ENCODE peak calls at places on chromosome 21, in seven cellular contexts. X is brain microvascular endothelial cell; G is caudate nucleus; C is HL-60; J is CD8-positive, alpha-beta T cell; N is PC-3; P is IMR-90. V is an unnamed sample.

GRCh38 chr21:14120091-14120734 is 90.5 kb downstream of the LIPI start:
- DNase-seq in X (no peak), G (peak), C (peak), J (peak), N (peak), P (peak), V (no peak)

GRCh38 chr21:38956791-38957571 is 151.3 kb downstream of the ETS2 start:
- DNase-seq in X (no peak), G (no peak), C (peak), J (no peak), N (no peak), P (peak), V (no peak)

GRCh38 chr21:20882462-20883415 is 115.5 kb upstream of the NCAM2 start:
- DNase-seq in X (peak), G (peak), C (peak), J (no peak), N (peak), P (peak), V (no peak)

GRCh38 chr21:27831821-27832569 is 865.1 kb upstream of the ADAMTS5 start:
- DNase-seq in X (no peak), G (no peak), C (no peak), J (no peak), N (no peak), P (peak), V (no peak)

GRCh38 chr21:28334407-28334806 is 658.3 kb downstream of the LTN1 start:
- DNase-seq in X (no peak), G (no peak), C (no peak), J (no peak), N (peak), P (no peak), V (no peak)

GRCh38 chr21:38434913-38435533 is 63.3 kb downstream of the ERG start:
- DNase-seq in X (peak), G (no peak), C (no peak), J (no peak), N (peak), P (peak), V (peak)

GRCh38 chr21:16913010-16913409 is 599.8 kb upstream of the CXADR start:
- DNase-seq in X (no peak), G (no peak), C (no peak), J (no peak), N (no peak), P (no peak), V (no peak)

GRCh38 chr21:40680311-40680710 is 166.6 kb downstream of the DSCAM start:
- DNase-seq in X (no peak), G (no peak), C (no peak), J (no peak), N (no peak), P (no peak), V (no peak)

GRCh38 chr21:31538821-31539220 is 120.7 kb upstream of the SOD1 start:
- DNase-seq in X (no peak), G (no peak), C (no peak), J (no peak), N (no peak), P (no peak), V (no peak)

GRCh38 chr21:26124896-26125295 is 45.7 kb downstream of the APP start:
- DNase-seq in X (no peak), G (no peak), C (no peak), J (no peak), N (no peak), P (no peak), V (no peak)

GRCh38 chr21:26125433-26126167 is 45.0 kb downstream of the APP start:
- DNase-seq in X (no peak), G (no peak), C (no peak), J (no peak), N (no peak), P (peak), V (no peak)

GRCh38 chr21:26123012-26123411 is 47.6 kb downstream of the APP start:
- DNase-seq in X (no peak), G (no peak), C (no peak), J (no peak), N (no peak), P (peak), V (no peak)

GRCh38 chr21:26126168-26126553 is 44.4 kb downstream of the APP start:
- DNase-seq in X (no peak), G (no peak), C (no peak), J (no peak), N (no peak), P (no peak), V (no peak)

GRCh38 chr21:26124421-26124833 is 46.1 kb downstream of the APP start:
- DNase-seq in X (peak), G (no peak), C (no peak), J (no peak), N (no peak), P (peak), V (no peak)
- H3K27ac ChIP-seq in X (peak), G (peak), C (no peak), J (no peak), N (no peak), P (no peak), V (peak)

DNA sequence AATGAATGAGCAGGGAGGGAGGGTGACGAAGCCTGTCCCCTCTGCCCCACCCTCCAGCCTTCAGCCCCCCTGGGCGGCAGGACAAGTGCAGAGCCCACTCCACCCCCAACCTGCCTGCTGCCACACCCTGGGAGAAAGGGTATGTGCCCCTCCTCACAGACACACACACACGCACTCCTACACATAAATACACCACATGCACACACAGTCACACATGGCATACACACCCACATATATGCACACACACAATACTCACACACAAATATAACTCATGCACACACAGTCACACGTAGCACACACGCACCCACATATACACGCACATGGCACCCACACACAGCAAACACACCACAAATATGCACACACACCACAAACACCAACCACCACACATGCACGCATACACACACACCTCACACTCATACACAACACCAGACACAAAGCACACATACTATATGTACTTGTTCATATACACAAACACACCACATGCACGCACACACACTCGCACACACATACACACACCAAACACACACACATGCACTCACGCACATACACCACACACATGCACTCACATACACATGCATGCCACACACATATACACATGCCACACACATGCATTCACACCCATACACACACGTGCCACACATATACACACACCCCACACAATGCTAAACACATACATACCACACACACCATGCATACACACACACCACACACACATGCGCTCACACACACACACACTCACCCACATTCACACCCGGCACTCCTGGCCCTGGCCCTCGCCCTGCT is 16.4 kb downstream of the ITGB2 start:
- DNase-seq in X (no peak), G (no peak), C (no peak), J (no peak), N (no peak), P (no peak), V (no peak)
- H3K27ac ChIP-seq in X (no peak), G (no peak), C (no peak), J (no peak), N (no peak), P (no peak), V (no peak)

GRCh38 chr21:41706263-41706639 is 60.6 kb downstream of the RIPK4 start:
- DNase-seq in X (no peak), G (no peak), C (no peak), J (no peak), N (no peak), P (no peak), V (no peak)

GRCh38 chr21:41706678-41707077 is 60.2 kb downstream of the RIPK4 start:
- DNase-seq in X (no peak), G (no peak), C (no peak), J (no peak), N (no peak), P (peak), V (no peak)

GRCh38 chr21:41701749-41702148 is 65.1 kb downstream of the RIPK4 start:
- DNase-seq in X (no peak), G (no peak), C (no peak), J (no peak), N (no peak), P (peak), V (no peak)

GRCh38 chr21:41705546-41706262 is 61.1 kb downstream of the RIPK4 start:
- DNase-seq in X (no peak), G (no peak), C (no peak), J (no peak), N (no peak), P (no peak), V (no peak)

DNA sequence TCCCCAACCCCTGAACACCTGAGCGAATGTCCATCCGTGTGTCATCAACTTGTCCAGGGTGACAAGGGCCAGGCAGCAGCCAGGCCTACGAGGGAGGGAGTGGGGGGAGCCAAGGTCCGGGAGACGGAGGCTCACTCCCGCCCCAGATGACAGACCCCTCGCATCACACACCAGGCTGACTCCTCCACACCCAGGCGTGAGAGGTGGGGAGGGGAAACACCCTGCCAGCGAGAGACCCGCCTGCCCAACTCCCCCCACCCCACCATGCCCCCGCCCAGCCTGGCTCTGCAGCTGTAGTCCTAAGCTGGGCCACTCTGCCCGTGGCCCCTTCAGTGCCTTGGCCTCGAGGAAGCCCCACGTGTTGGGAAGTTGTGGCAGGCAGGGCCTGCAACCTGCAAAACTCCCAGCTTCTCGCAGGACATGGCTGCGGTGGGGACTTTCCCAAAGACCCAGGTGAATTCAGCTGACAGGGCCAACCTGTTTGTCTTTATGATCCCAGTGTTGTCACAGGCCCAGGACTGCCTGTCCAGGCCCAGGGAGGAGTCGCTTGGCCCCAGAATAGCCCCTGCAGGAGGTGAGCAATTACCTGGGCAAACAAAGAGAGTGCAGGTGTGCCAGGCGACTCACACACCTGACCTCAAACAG is 62.9 kb downstream of the RIPK4 start:
- DNase-seq in X (no peak), G (no peak), C (no peak), J (no peak), N (peak), P (no peak), V (no peak)
- H3K27ac ChIP-seq in X (no peak), G (no peak), C (no peak), J (no peak), N (peak), P (no peak), V (no peak)

DNA sequence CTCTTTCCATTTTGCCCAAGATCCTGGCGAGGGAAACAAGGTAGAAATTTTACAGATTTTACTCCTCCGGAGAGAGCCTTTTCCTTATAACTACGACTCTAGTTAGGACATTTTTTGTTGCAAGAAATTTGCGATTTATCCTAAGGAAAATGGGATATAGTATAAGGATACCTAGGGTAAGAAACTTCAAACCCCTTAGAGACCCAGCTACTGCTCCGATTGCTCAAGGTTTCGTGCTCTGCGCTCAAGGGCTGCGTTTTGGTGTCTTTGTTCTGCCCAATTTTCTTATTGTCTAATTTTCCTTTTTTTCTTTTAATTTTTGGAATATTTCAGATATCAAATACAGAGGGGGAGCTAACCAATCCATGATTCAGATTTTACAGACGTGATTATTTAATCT is 1.5 kb downstream of the TTC3 start:
- DNase-seq in X (no peak), G (no peak), C (no peak), J (no peak), N (no peak), P (no peak), V (no peak)
- H3K27ac ChIP-seq in X (no peak), G (peak), C (peak), J (peak), N (peak), P (no peak), V (peak)

GRCh38 chr21:45010860-45011259 is 63.5 kb upstream of the ADARB1 start:
- DNase-seq in X (no peak), G (no peak), C (no peak), J (no peak), N (no peak), P (no peak), V (peak)

GRCh38 chr21:45012661-45013270 is 61.6 kb upstream of the ADARB1 start:
- DNase-seq in X (no peak), G (no peak), C (no peak), J (no peak), N (no peak), P (no peak), V (no peak)

GRCh38 chr21:45013271-45013841 is 61.0 kb upstream of the ADARB1 start:
- DNase-seq in X (no peak), G (no peak), C (no peak), J (no peak), N (no peak), P (no peak), V (peak)

GRCh38 chr21:45011426-45011825 is 63.0 kb upstream of the ADARB1 start:
- DNase-seq in X (no peak), G (no peak), C (no peak), J (no peak), N (no peak), P (no peak), V (peak)

DNA sequence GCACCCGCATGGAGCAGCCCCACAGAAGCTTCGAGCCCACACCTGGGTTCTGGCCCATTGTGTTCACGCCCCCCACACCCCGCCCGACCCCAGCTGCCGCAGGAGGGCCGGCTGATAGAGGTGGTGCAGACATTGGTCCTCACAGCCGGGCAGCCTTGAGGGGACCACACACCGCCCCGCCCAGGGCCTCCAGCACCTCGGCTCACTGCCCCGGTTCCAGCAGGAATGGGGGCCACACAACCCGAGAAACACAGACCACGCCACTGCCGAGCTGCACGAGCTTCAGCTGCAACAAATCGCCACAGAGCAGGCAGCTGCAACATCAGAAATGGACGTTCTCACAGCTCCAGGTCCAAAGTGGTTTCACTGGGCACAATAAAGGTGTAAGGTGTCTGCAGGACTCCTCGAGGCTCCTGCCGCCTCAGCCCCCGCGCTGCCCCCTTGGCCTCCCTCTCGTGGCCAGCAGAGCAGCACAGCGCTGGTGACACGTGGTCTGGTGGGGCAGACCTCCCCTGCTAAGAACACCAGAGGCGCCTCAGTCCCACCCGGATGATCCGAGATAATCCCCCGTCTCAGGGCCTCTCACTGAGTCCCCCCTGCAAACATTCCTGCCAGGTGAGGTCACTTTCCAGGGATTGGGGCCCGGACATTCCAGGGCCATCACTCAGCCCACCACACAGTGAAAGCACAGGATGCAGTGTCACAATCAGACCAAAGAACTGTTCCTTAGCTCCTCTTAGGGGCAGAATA is 62.3 kb upstream of the ADARB1 start:
- DNase-seq in X (peak), G (no peak), C (no peak), J (no peak), N (peak), P (peak), V (peak)
- H3K27ac ChIP-seq in X (peak), G (no peak), C (no peak), J (no peak), N (peak), P (peak), V (peak)

DNA sequence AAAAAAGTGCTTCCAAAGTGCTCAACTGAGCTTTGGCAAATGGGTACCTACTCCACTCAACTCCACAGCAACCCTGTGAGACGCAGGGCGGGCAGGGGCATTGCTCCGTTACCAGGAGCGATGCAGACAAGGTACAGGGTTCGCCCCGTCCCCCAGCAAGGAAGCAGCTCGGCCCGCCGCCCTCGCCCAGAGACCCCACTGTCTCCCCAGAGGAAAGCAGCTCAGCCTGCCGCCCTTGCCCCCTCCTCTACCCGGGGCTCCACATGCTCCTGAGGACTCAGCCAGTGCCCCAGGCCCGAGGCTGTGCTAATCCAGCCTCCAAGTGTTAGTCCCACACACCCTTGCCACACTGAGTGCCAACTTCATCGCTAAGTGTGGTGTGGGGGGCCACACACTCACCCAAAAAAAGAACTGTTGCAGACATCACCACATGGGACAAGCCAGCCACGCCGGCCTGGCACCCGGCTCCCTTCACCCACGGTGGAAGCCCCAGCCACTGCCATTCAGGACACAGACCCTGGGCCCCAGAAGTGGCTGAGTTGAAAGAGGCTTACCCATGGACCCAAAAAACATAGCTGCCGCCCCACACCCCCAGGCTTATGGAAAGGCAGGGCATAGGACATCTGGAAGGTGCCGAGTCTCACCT is 26.3 kb downstream of the WDR4 start:
- DNase-seq in X (no peak), G (no peak), C (no peak), J (no peak), N (no peak), P (no peak), V (no peak)
- H3K27ac ChIP-seq in X (no peak), G (no peak), C (no peak), J (no peak), N (no peak), P (no peak), V (no peak)

DNA sequence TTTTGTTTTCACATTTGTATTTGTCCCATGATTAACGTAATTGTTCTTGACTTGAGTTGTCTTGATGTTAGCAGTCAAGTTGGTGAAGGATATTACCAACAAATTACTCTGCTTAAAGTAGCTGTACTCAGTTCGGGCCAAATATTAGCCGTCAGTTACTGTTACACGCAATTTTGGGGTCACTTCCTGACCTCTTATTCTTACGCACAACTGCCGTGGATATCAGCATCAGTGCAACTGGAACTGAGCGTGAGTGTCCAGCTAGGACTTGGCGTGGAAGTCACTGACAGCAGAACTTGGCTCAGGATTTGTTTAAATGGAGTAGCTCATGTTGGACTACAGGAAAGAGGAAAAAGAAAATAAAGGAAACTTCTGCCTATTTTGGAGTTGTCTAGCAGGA is 56.4 kb downstream of the ADAMTS1 start:
- DNase-seq in X (no peak), G (no peak), C (no peak), J (no peak), N (no peak), P (peak), V (no peak)
- H3K27ac ChIP-seq in X (no peak), G (no peak), C (no peak), J (no peak), N (no peak), P (no peak), V (peak)